ENCODE peak calls at places on chromosomes 16 and 17, in five cellular contexts. L, X, F, H and Q are unnamed samples.

GRCh38 chr17:7408341-7408740 is 696 bp downstream of the NLGN2 start:
- DNase-seq in H (no peak), L (no peak), F (no peak), X (no peak), Q (no peak)

GRCh38 chr16:84927621-84928591 is 83.4 kb downstream of the ZDHHC7 start:
- DNase-seq in F (no peak), X (no peak), H (no peak), L (no peak), Q (no peak)

GRCh38 chr17:56121661-56122060 is 31.6 kb upstream of the ANKFN1 start:
- DNase-seq in X (no peak), L (no peak), F (no peak), H (no peak), Q (no peak)

GRCh38 chr16:68422396-68422964 is 25.8 kb downstream of the SMPD3 start:
- DNase-seq in H (no peak), X (no peak), F (no peak), L (no peak), Q (no peak)

GRCh38 chr16:67481561-67482259 is 753 bp upstream of the ATP6V0D1 start:
- DNase-seq in L (peak; percentile 76), X (peak; percentile 61), F (no peak), H (no peak), Q (peak; percentile 33)

GRCh38 chr17:37608369-37609169 is 649 bp downstream of the SYNRG start:
- DNase-seq in H (peak; percentile 21), L (no peak), X (no peak), F (no peak), Q (peak; percentile 26)

GRCh38 chr17:61689610-61690180 is 98.7 kb upstream of the NACA2 start:
- DNase-seq in L (no peak), H (no peak), F (no peak), X (no peak), Q (no peak)

GRCh38 chr17:5099271-5099670 is 12.4 kb downstream of the ZNF232 start:
- DNase-seq in X (no peak), L (no peak), F (no peak), H (no peak), Q (no peak)

GRCh38 chr17:4175921-4176802 is 33.2 kb downstream of the CYB5D2 start:
- DNase-seq in H (no peak), X (no peak), L (no peak), F (no peak), Q (no peak)

GRCh38 chr16:77591347-77591746 is 131.0 kb upstream of the NUDT7 start:
- DNase-seq in L (no peak), H (no peak), X (no peak), F (no peak), Q (no peak)

GRCh38 chr16:64250866-64251265 is 871.0 kb downstream of the CDH11 start:
- DNase-seq in F (no peak), X (no peak), L (no peak), H (no peak), Q (no peak)

GRCh38 chr17:51857052-51857593 is 301.4 kb downstream of the CA10 start:
- DNase-seq in H (no peak), X (no peak), L (no peak), F (no peak), Q (no peak)

DNA sequence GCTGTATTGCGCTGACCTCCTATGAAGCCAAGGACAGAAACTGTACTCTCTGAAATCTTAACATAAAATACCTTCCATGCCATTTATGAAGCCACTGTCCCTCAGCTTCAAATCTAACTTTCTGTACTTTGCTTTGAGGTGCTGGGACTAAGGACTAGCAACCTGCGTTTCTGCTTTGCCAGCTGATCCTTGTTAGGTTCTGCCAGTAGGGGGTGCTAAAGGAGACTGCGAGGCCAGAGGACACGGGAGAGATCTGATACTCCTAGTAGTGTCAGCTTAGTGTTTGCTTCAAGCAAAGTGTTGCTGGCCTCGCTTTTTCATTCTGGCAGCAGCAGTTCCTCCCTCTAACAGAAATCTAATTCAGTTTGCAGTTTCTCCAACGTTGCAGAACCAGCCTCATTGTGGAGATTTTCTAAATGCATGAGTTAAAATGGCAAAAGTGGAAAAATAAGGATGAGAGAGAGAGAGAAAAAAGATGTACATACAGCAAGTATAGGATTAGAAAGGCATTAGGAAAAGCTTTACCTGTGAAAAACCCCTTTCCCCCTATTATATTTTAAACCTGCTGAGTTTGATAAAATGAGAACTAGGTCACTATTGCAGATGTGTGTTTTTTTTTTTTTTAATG is 297.5 kb downstream of the CA10 start:
- DNase-seq in H (peak; percentile 47), F (no peak), X (peak; percentile 39), L (no peak), Q (no peak)
- TF ChIP-seq CTCF in H (peak; percentile 9), F (peak; percentile 41), X (peak; percentile 35), L (peak; percentile 25), Q (peak; percentile 23)

GRCh38 chr17:50667259-50668024 is 32.8 kb downstream of the ABCC3 start:
- DNase-seq in H (no peak), L (no peak), F (no peak), X (no peak), Q (no peak)

GRCh38 chr17:50665838-50666237 is 31.2 kb downstream of the ABCC3 start:
- DNase-seq in L (no peak), H (no peak), F (no peak), X (no peak), Q (no peak)

GRCh38 chr17:50666316-50666715 is 31.6 kb downstream of the ABCC3 start:
- DNase-seq in F (no peak), H (no peak), L (no peak), X (no peak), Q (no peak)

GRCh38 chr17:50668838-50669581 is 34.3 kb downstream of the ABCC3 start:
- DNase-seq in X (no peak), F (no peak), L (no peak), H (no peak), Q (no peak)

DNA sequence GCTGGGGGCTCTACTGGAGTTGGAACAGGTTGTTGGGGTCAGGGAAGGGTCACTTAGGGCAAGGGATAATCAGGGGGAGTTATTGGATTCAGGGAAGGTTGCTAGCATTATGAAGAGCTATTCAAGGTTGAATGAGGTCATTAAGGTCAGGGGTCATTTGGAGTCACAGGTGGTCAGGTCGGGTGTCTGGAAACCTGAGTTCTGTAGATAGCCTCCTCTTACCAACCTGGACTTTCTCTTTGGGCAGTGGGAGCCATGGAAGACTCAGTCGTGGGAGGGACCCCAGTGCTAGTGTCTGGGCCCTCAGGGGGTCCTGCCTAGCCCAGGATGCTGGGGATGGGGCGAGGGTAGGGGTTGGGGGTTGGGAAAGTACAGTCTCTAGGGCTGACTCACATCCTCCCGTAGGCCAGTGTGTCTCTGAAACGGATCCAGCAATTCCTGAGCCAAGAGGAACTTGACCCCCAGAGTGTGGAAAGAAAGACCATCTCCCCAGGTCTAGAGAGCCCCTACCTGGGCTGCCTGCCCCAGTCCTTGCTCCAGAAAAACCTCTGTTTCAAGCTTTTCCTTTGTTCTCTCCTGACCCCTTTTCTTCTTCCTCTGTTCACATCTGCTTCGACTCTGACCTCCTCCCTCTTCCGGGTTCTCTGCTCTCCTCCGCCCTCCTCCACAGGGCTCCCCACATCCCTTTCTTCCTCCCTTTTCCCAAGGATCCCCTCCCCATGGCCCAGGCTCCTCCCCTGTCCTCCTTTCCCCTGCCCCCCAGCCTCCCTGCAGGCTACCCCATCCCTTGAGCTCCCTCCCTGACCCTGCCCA is 33.5 kb downstream of the ABCC3 start:
- DNase-seq in L (no peak), H (no peak), F (no peak), X (no peak), Q (no peak)
- H3K27ac ChIP-seq in L (no peak overlapping the region), H (no peak overlapping the region), F (no peak overlapping the region), X (no peak overlapping the region), Q (no peak overlapping the region)

DNA sequence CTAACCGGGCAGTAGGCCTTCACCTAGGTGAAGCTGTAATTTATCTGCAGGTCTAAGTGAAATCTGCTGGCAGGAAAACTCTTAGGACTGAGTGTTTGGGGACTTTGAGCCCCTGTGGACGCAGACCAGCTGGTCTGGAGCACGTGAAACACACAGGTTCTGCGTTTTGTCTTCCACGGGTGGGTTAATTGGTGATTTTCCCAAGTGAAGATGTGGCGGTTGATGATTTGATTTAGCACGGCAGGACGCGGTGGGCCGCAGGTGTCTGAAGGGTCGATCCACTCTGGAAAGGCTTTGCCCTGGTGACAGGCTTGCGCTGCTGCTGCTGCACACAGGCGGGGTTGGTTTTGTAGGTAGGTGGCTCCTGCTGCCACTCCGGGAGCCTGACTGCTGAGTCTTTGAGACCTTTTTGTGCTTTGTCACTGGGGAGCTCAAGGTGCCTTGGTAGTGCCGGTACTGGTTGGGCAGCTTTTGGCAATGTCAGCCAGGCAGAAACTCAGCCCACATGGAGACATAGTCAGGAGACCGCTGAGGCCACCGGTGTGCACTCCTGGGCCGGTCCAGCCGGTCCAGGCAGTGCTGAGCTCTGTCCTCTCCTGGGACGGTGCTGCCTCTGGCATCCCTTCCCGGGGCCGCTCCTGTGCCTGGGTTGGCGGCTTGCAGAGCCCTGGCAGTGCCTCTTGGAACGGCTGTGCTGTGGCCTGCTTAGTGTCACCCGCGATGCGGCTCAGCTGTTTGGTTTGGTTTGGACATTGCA is 2.3 kb downstream of the BAIAP2 start:
- DNase-seq in X (peak; percentile 67), H (peak; percentile 90), F (no peak), L (peak; percentile 86), Q (no peak)
- TF ChIP-seq POLR2A in X (peak; percentile 15), H (no peak), F (peak; percentile 50), L (no peak), Q (no peak)

GRCh38 chr17:9931144-9931543 is 26.1 kb upstream of the RCVRN start:
- DNase-seq in F (no peak), L (peak; percentile 10), X (no peak), H (no peak), Q (no peak)

GRCh38 chr17:9929873-9930272 is 24.8 kb upstream of the RCVRN start:
- DNase-seq in H (no peak), F (no peak), L (peak; percentile 11), X (no peak), Q (no peak)

GRCh38 chr17:9926150-9926804 is 21.2 kb upstream of the RCVRN start:
- DNase-seq in F (no peak), L (peak; percentile 45), X (no peak), H (no peak), Q (no peak)

GRCh38 chr17:9925457-9925856 is 20.4 kb upstream of the RCVRN start:
- DNase-seq in L (no peak), F (no peak), H (no peak), X (no peak), Q (no peak)

DNA sequence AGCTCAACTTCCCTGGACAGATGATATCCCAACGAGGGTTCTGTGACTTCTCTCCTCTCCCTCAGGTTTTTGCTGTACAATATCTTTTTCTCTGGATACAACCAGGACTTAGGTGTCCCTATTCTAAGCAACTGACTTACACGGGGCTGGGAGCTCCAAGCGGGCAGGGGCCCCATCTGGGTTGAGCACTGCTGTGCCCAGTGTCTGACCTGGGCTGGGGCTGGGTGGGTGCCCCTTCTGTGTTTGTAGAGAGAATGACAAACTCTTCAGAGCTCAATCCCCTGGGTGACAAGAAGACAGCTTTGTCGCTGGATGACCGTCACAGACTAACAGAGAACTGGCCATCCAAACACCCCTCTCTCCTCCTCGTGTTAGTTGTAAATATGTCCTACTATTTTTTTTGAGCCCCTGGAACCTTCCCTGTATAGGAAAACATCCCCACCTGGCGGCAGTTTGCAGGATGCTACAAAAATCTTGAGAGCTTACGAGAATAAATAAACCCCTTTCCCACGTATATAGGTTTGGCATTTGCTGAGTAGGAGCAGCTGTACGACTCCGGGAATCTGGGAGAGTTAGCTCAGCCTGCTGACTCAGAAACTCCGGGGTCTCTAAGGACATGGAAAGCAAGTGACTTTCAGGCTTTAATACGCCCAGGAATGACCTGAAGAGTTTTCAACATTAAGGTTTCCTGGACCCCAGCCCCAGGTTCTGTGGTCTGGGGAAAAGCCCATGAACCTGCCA is 23.7 kb upstream of the RCVRN start:
- DNase-seq in H (no peak), F (no peak), L (peak; percentile 19), X (no peak), Q (no peak)
- TF ChIP-seq CTCF in H (no peak), F (peak; percentile 28), L (peak; percentile 27), X (no peak), Q (no peak)

GRCh38 chr16:11298143-11298900 is 17.2 kb upstream of the PRM1 start:
- DNase-seq in L (no peak), H (no peak), X (no peak), F (no peak), Q (no peak)
- H3K27ac ChIP-seq in L (peak overlapping the region; percentile 57), H (peak overlapping the region; percentile 55), X (peak overlapping the region; percentile 45), F (peak overlapping the region; percentile 26), Q (peak overlapping the region; percentile 6)

GRCh38 chr17:58082341-58082869 is 814 bp upstream of the DYNLL2 start:
- DNase-seq in X (peak; percentile 14), L (no peak), F (no peak), H (no peak), Q (no peak)
- TF ChIP-seq POLR2A in X (no peak), L (no peak), F (no peak), H (no peak), Q (no peak)